ENCODE peak calls at places on chromosome 9, in eight cellular contexts. Z is stimulated activated CD4-positive, alpha-beta T cell treated with anti-CD3 and anti-CD28 coated beads, Interleukin-15, amount 100 ng/mL, for 24 hours; E is GM19239; P is OCI-LY7; I is iPS-NIHi11; S is RCC 7860; Y is germinal center; C is AG10803. D is an unnamed sample.

GRCh38 chr9:138078846-138079245 is 201.3 kb downstream of the CACNA1B start:
- DNase-seq in Y (no peak), Z (no peak), C (no peak), P (no peak), S (no peak), E (no peak), I (no peak), D (no peak)

GRCh38 chr9:121954477-121955175 is 138.5 kb downstream of the TTLL11 start:
- DNase-seq in E (no peak), I (no peak), C (peak), P (no peak), Y (no peak), Z (no peak), S (no peak), D (no peak)

GRCh38 chr9:26210338-26210851 is 532.2 kb upstream of the TUSC1 start:
- DNase-seq in Z (no peak), C (peak), I (no peak), E (no peak), P (no peak), Y (no peak), S (peak), D (no peak)

GRCh38 chr9:7086389-7086788 is 328.6 kb downstream of the KDM4C start:
- DNase-seq in P (no peak), Y (no peak), I (no peak), Z (no peak), C (no peak), S (no peak), E (no peak), D (no peak)

GRCh38 chr9:94829380-94830070 is 103.0 kb downstream of the AOPEP start:
- DNase-seq in C (no peak), P (no peak), I (no peak), S (no peak), Z (no peak), Y (no peak), E (no peak), D (no peak)

GRCh38 chr9:78692871-78693270 is 395.9 kb downstream of the PSAT1 start:
- DNase-seq in C (peak), I (no peak), Y (no peak), E (no peak), P (no peak), S (peak), Z (no peak), D (no peak)

GRCh38 chr9:101705135-101705661 is 33.2 kb downstream of the GRIN3A start:
- DNase-seq in S (no peak), Z (peak), E (no peak), I (peak), P (no peak), Y (peak), C (peak), D (no peak)

GRCh38 chr9:95085861-95086563 is 231.5 kb downstream of the FANCC start:
- DNase-seq in C (no peak), P (no peak), Y (no peak), Z (no peak), E (no peak), I (no peak), S (no peak), D (no peak)

GRCh38 chr9:19992556-19992955 is 203.7 kb upstream of the SLC24A2 start:
- DNase-seq in P (no peak), I (no peak), E (no peak), Y (no peak), Z (peak), C (peak), S (peak), D (no peak)

GRCh38 chr9:33167949-33168535 is 906 bp upstream of the B4GALT1 start:
- DNase-seq in C (no peak), I (no peak), Y (peak), S (no peak), P (peak), Z (no peak), E (no peak), D (no peak)

GRCh38 chr9:29212590-29213373 is 1639.5 kb upstream of the C9orf72 start:
- DNase-seq in P (no peak), C (no peak), I (peak), Y (peak), E (no peak), S (no peak), Z (no peak), D (peak)

GRCh38 chr9:107606149-107606790 is 116.7 kb upstream of the KLF4 start:
- DNase-seq in C (no peak), S (no peak), E (no peak), Y (no peak), Z (no peak), P (no peak), I (no peak), D (no peak)